ENCODE peak calls at places on chromosome 19, in seven cellular contexts. One of them, this sample, is unnamed.

GRCh38 chr19:50795665-50796073 is 5.5 kb downstream of the ACP4 start:
- DNase-seq in SK-N-SH: no peak
- DNase-seq in H1: no peak
- DNase-seq in K562: peak
- DNase-seq in GM12878: no peak
- DNase-seq in HepG2: no peak
- DNase-seq in HCT116: no peak
- DNase-seq in this sample: no peak

GRCh38 chr19:13014101-13014920 is 19.0 kb downstream of the NFIX start:
- DNase-seq in SK-N-SH: no peak
- DNase-seq in H1: peak
- DNase-seq in K562: no peak
- DNase-seq in GM12878: no peak
- DNase-seq in HepG2: no peak
- DNase-seq in HCT116: no peak
- DNase-seq in this sample: no peak

GRCh38 chr19:5985098-5985783 is 7.3 kb upstream of the RANBP3 start:
- DNase-seq in SK-N-SH: no peak
- DNase-seq in H1: no peak
- DNase-seq in K562: peak
- DNase-seq in GM12878: no peak
- DNase-seq in HepG2: no peak
- DNase-seq in HCT116: no peak
- DNase-seq in this sample: no peak

GRCh38 chr19:50486823-50487515 is 10.3 kb upstream of the GARIN5A start:
- DNase-seq in SK-N-SH: peak
- DNase-seq in H1: peak
- DNase-seq in K562: peak
- DNase-seq in GM12878: no peak
- DNase-seq in HepG2: peak
- DNase-seq in HCT116: peak
- DNase-seq in this sample: no peak

GRCh38 chr19:15563325-15563794 is 51.7 kb upstream of the CYP4F8 start:
- DNase-seq in SK-N-SH: peak
- DNase-seq in H1: no peak
- DNase-seq in K562: peak
- DNase-seq in GM12878: no peak
- DNase-seq in HepG2: peak
- DNase-seq in HCT116: no peak
- DNase-seq in this sample: no peak

GRCh38 chr19:35991731-35992450 is 3.1 kb upstream of the SDHAF1 start:
- DNase-seq in SK-N-SH: no peak
- DNase-seq in H1: no peak
- DNase-seq in K562: no peak
- DNase-seq in GM12878: no peak
- DNase-seq in HepG2: no peak
- DNase-seq in HCT116: no peak
- DNase-seq in this sample: no peak

GRCh38 chr19:14003279-14004051 is 2.7 kb downstream of the RFX1 start:
- DNase-seq in SK-N-SH: no peak
- DNase-seq in H1: no peak
- DNase-seq in K562: no peak
- DNase-seq in GM12878: no peak
- DNase-seq in HepG2: no peak
- DNase-seq in HCT116: no peak
- DNase-seq in this sample: no peak

GRCh38 chr19:45670670-45671453 is 2.8 kb downstream of the GIPR start:
- DNase-seq in SK-N-SH: peak
- DNase-seq in H1: peak
- DNase-seq in K562: peak
- DNase-seq in GM12878: peak
- DNase-seq in HepG2: peak
- DNase-seq in HCT116: peak
- DNase-seq in this sample: peak

GRCh38 chr19:46718157-46718933 is 1.4 kb upstream of the PRKD2 start:
- DNase-seq in SK-N-SH: no peak
- DNase-seq in H1: peak
- DNase-seq in K562: peak
- DNase-seq in GM12878: peak
- DNase-seq in HepG2: no peak
- DNase-seq in HCT116: no peak
- DNase-seq in this sample: peak

GRCh38 chr19:12994701-12995595 is at the start of gene NFIX:
- DNase-seq in SK-N-SH: peak
- DNase-seq in H1: no peak
- DNase-seq in K562: peak
- DNase-seq in GM12878: no peak
- DNase-seq in HepG2: peak
- DNase-seq in HCT116: no peak
- DNase-seq in this sample: no peak

GRCh38 chr19:44943801-44944249 is 1.8 kb downstream of the APOC4 start:
- DNase-seq in SK-N-SH: no peak
- DNase-seq in H1: no peak
- DNase-seq in K562: peak
- DNase-seq in GM12878: no peak
- DNase-seq in HepG2: no peak
- DNase-seq in HCT116: no peak
- DNase-seq in this sample: no peak

GRCh38 chr19:10230904-10231623 is at the start of gene S1PR2:
- DNase-seq in SK-N-SH: peak
- DNase-seq in H1: peak
- DNase-seq in K562: peak
- DNase-seq in GM12878: no peak
- DNase-seq in HepG2: peak
- DNase-seq in HCT116: peak
- DNase-seq in this sample: peak

GRCh38 chr19:40689339-40690049 is 957 bp downstream of the NUMBL start:
- DNase-seq in SK-N-SH: peak
- DNase-seq in H1: peak
- DNase-seq in K562: peak
- DNase-seq in GM12878: no peak
- DNase-seq in HepG2: no peak
- DNase-seq in HCT116: no peak
- DNase-seq in this sample: no peak

GRCh38 chr19:58398087-58398486 is 2.6 kb downstream of the RNF225 start:
- DNase-seq in SK-N-SH: no peak
- DNase-seq in H1: no peak
- DNase-seq in K562: no peak
- DNase-seq in GM12878: no peak
- DNase-seq in HepG2: no peak
- DNase-seq in HCT116: no peak
- DNase-seq in this sample: no peak

GRCh38 chr19:14091885-14092462 is 1.4 kb upstream of the SAMD1 start:
- DNase-seq in SK-N-SH: no peak
- DNase-seq in H1: peak
- DNase-seq in K562: peak
- DNase-seq in GM12878: no peak
- DNase-seq in HepG2: no peak
- DNase-seq in HCT116: no peak
- DNase-seq in this sample: no peak

GRCh38 chr19:8097681-8098567 is 45.4 kb downstream of the CCL25 start:
- DNase-seq in SK-N-SH: no peak
- DNase-seq in H1: no peak
- DNase-seq in K562: no peak
- DNase-seq in GM12878: no peak
- DNase-seq in HepG2: no peak
- DNase-seq in HCT116: no peak
- DNase-seq in this sample: no peak

GRCh38 chr19:8095354-8095886 is 42.9 kb downstream of the CCL25 start:
- DNase-seq in SK-N-SH: no peak
- DNase-seq in H1: no peak
- DNase-seq in K562: no peak
- DNase-seq in GM12878: no peak
- DNase-seq in HepG2: no peak
- DNase-seq in HCT116: no peak
- DNase-seq in this sample: no peak

GRCh38 chr19:8096071-8096470 is 43.5 kb downstream of the CCL25 start:
- DNase-seq in SK-N-SH: no peak
- DNase-seq in H1: no peak
- DNase-seq in K562: peak
- DNase-seq in GM12878: no peak
- DNase-seq in HepG2: no peak
- DNase-seq in HCT116: no peak
- DNase-seq in this sample: no peak

GRCh38 chr19:8094336-8094735 is 41.8 kb downstream of the CCL25 start:
- DNase-seq in SK-N-SH: no peak
- DNase-seq in H1: no peak
- DNase-seq in K562: no peak
- DNase-seq in GM12878: no peak
- DNase-seq in HepG2: no peak
- DNase-seq in HCT116: no peak
- DNase-seq in this sample: no peak

GRCh38 chr19:8097198-8097597 is 44.6 kb downstream of the CCL25 start:
- DNase-seq in SK-N-SH: no peak
- DNase-seq in H1: no peak
- DNase-seq in K562: no peak
- DNase-seq in GM12878: no peak
- DNase-seq in HepG2: no peak
- DNase-seq in HCT116: no peak
- DNase-seq in this sample: no peak
- TF ChIP-seq JUND in SK-N-SH: no peak
- TF ChIP-seq JUND in H1: no peak
- TF ChIP-seq JUND in K562: no peak
- TF ChIP-seq JUND in GM12878: no peak
- TF ChIP-seq JUND in HepG2: no peak
- TF ChIP-seq JUND in HCT116: no peak
- TF ChIP-seq JUND in this sample: no peak

DNA sequence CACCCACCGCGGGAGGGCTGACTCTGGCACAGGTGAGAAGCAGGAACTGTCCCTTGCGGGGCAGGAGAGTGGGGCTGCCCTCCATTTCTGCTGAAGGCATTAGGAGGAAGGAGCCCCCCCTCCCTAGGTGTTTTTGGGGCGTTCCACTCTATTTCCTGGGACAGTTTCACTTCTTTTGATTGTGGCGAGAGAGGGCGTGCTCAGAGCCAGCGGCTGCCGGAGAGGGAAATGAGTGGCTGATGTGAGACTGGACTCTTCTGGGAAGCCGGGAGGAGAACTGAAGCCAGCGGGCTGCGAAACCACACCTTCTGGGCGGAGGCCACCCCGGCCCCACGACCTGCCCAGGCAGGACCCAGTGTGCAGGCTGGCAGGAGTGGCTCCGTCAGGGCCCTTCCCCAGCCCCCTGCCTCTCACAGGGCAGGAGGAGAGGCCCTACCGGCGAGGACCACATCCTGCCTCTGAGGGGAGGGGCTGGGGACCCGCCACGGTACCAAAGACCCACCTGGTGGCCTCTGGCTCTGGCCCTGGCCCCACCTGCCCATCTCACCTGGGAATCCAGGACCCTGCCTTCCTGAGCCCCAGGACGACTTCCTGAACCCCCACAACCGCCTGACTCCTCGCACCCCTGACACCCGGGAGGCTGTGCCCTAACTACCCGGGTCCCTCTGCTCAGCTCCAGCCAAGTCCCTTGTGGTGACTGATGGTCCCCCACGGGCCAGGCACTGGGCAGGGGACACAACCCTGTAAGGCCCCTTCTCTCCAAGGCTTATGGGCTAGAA is 25.9 kb downstream of the MPND start:
- DNase-seq in SK-N-SH: no peak
- DNase-seq in H1: peak
- DNase-seq in K562: peak
- DNase-seq in GM12878: peak
- DNase-seq in HepG2: no peak
- DNase-seq in HCT116: no peak
- DNase-seq in this sample: no peak
- TF ChIP-seq JUND in SK-N-SH: no peak
- TF ChIP-seq JUND in H1: no peak
- TF ChIP-seq JUND in K562: peak
- TF ChIP-seq JUND in GM12878: no peak
- TF ChIP-seq JUND in HepG2: no peak
- TF ChIP-seq JUND in HCT116: no peak
- TF ChIP-seq JUND in this sample: no peak

DNA sequence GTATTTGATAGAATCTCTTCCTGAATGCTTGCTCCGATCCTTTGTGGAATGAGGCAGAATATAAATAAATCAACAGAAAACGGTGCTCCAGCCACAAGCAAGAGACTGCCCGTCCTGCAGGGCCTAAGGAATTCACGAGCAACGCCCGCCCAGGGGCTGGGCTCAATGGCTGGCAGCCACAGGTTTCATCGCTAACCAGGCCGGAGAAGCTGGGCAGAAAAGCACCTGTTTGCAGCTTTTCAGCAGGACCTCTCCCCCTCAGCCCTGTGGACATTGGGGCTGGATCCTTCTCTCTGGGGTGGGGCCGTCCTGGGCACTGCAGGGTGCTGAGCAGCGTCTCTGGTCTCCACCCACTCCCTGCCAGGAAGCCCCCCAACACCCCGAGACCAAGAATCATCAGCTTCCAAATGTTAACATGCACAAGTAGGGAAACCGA is 102.5 kb downstream of the GADD45B start:
- DNase-seq in SK-N-SH: no peak
- DNase-seq in H1: peak
- DNase-seq in K562: no peak
- DNase-seq in GM12878: no peak
- DNase-seq in HepG2: no peak
- DNase-seq in HCT116: no peak
- DNase-seq in this sample: peak
- TF ChIP-seq JUND in SK-N-SH: no peak
- TF ChIP-seq JUND in H1: no peak
- TF ChIP-seq JUND in K562: no peak
- TF ChIP-seq JUND in GM12878: no peak
- TF ChIP-seq JUND in HepG2: no peak
- TF ChIP-seq JUND in HCT116: no peak
- TF ChIP-seq JUND in this sample: no peak

GRCh38 chr19:49017666-49018351 is 918 bp upstream of the LHB start:
- DNase-seq in SK-N-SH: peak
- DNase-seq in H1: peak
- DNase-seq in K562: peak
- DNase-seq in GM12878: no peak
- DNase-seq in HepG2: peak
- DNase-seq in HCT116: peak
- DNase-seq in this sample: peak
- TF ChIP-seq JUND in SK-N-SH: no peak
- TF ChIP-seq JUND in H1: no peak
- TF ChIP-seq JUND in K562: no peak
- TF ChIP-seq JUND in GM12878: no peak
- TF ChIP-seq JUND in HepG2: no peak
- TF ChIP-seq JUND in HCT116: peak
- TF ChIP-seq JUND in this sample: no peak

GRCh38 chr19:1252221-1252817 is 3.9 kb downstream of the MIDN start:
- DNase-seq in SK-N-SH: peak
- DNase-seq in H1: no peak
- DNase-seq in K562: peak
- DNase-seq in GM12878: no peak
- DNase-seq in HepG2: no peak
- DNase-seq in HCT116: no peak
- DNase-seq in this sample: peak
- TF ChIP-seq JUND in SK-N-SH: peak
- TF ChIP-seq JUND in H1: no peak
- TF ChIP-seq JUND in K562: no peak
- TF ChIP-seq JUND in GM12878: no peak
- TF ChIP-seq JUND in HepG2: no peak
- TF ChIP-seq JUND in HCT116: peak
- TF ChIP-seq JUND in this sample: no peak